ENCODE peak calls at places on chromosomes 13 and 19, in six cellular contexts. G is left ventricle myocardium inferior, N is AG10803, C is dorsolateral prefrontal cortex, S is fibroblast of lung, Y is neural crest cell. D is an unnamed sample.

GRCh38 chr13:93116809-93117208 is 109.8 kb upstream of the GPC6 start:
- DNase-seq in G (no peak), N (no peak), C (no peak), S (peak), Y (no peak), D (no peak)

GRCh38 chr13:104171132-104171531 is 1104.9 kb upstream of the SLC10A2 start:
- DNase-seq in G (no peak), N (no peak), C (no peak), S (no peak), Y (no peak), D (no peak)

GRCh38 chr19:41734585-41734984 is 20.7 kb upstream of the CEACAM6 start:
- DNase-seq in G (no peak), N (no peak), C (no peak), S (no peak), Y (no peak), D (no peak)

GRCh38 chr13:105655046-105655445 is 880.4 kb downstream of the EFNB2 start:
- DNase-seq in G (no peak), N (peak), C (no peak), S (peak), Y (no peak), D (no peak)

GRCh38 chr13:31896427-31896826 is 135.1 kb upstream of the FRY start:
- DNase-seq in G (peak), N (peak), C (no peak), S (peak), Y (no peak), D (peak)

GRCh38 chr13:33105387-33106005 is 89.3 kb downstream of the KL start:
- DNase-seq in G (no peak), N (no peak), C (no peak), S (no peak), Y (no peak), D (no peak)

GRCh38 chr19:43759515-43759914 is 4.8 kb upstream of the SMG9 start:
- DNase-seq in G (no peak), N (peak), C (no peak), S (peak), Y (no peak), D (no peak)

GRCh38 chr19:33498391-33499000 is 23.1 kb downstream of the PEPD start:
- DNase-seq in G (no peak), N (no peak), C (no peak), S (no peak), Y (no peak), D (no peak)

GRCh38 chr13:40996433-40997095 is 22.6 kb downstream of the ELF1 start:
- DNase-seq in G (no peak), N (no peak), C (no peak), S (no peak), Y (no peak), D (no peak)

GRCh38 chr13:73708393-73708985 is 425.7 kb downstream of the KLF12 start:
- DNase-seq in G (no peak), N (peak), C (peak), S (peak), Y (peak), D (peak)

GRCh38 chr19:1832046-1832663 is 16.1 kb downstream of the REXO1 start:
- DNase-seq in G (no peak), N (no peak), C (no peak), S (no peak), Y (no peak), D (no peak)

GRCh38 chr13:93723316-93723715 is 496.7 kb downstream of the GPC6 start:
- DNase-seq in G (no peak), N (no peak), C (no peak), S (peak), Y (no peak), D (no peak)

GRCh38 chr19:4896372-4896771 is 6.3 kb downstream of the ARRDC5 start:
- DNase-seq in G (no peak), N (peak), C (no peak), S (peak), Y (no peak), D (no peak)

GRCh38 chr19:45919678-45920077 is 5.1 kb upstream of the NANOS2 start:
- DNase-seq in G (no peak), N (no peak), C (peak), S (no peak), Y (no peak), D (no peak)

GRCh38 chr19:23718802-23719201 is 31.8 kb upstream of the ZNF675 start:
- DNase-seq in G (no peak), N (no peak), C (no peak), S (no peak), Y (no peak), D (no peak)

GRCh38 chr13:20624213-20624612 is 57.3 kb downstream of the IFT88 start:
- DNase-seq in G (no peak), N (no peak), C (no peak), S (no peak), Y (no peak), D (no peak)

GRCh38 chr19:28555317-28555716 is 657.6 kb downstream of the UQCRFS1 start:
- DNase-seq in G (no peak), N (no peak), C (no peak), S (no peak), Y (no peak), D (no peak)

GRCh38 chr13:41006951-41007350 is 12.2 kb downstream of the ELF1 start:
- DNase-seq in G (no peak), N (no peak), C (no peak), S (no peak), Y (no peak), D (no peak)

GRCh38 chr13:31172001-31172400 is 10.3 kb upstream of the HSPH1 start:
- DNase-seq in G (no peak), N (peak), C (no peak), S (peak), Y (no peak), D (no peak)

GRCh38 chr19:20513179-20513934 is 52.2 kb downstream of the ZNF737 start:
- DNase-seq in G (no peak), N (no peak), C (no peak), S (no peak), Y (no peak), D (no peak)
- TF ChIP-seq CTCF in G (no peak), N (no peak), C (no peak), S (no peak), Y (no peak), D (no peak)

DNA sequence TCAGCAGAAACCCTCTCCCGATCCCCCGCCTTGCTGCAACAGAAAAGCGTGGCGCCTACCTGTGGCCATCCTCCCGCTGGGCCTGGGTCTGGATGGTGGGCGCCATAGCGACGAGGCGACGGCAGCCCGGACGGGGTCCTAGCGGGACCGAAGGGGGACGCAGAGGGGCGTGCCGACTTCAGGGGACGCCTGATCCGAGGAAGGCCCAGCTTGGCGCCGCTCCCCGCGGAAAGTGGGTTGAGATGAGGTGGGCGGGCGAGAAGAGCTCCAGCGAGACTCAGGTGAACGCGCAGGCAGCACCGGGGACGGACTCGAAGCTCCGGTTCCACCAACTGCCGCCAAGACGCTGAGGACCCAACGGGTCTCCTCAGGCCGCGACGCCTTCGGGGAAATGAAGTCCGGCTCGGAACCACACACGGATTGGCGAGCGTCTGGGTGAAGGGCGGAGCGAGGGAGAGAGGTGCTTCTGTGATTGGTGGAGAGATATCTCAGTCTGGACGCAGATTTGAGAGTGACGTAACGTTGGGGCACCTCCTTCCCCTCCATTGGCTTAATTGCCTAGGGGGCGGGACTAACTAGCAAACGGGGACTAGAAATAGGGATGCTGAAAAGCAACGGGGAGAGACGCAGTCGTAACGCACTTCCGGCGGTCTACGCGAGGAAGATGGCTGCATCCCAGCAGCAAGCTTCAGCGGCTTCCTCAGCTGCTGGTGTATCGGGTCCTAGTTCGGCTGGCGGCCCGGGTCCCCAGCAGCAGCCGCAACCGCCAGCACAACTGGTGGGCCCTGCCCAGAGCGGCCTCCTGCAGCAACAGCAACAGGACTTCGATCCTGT is at the start of the genes MED29 and PAF1:
- DNase-seq in G (peak), N (peak), C (peak), S (peak), Y (peak), D (peak)
- TF ChIP-seq CTCF in G (no peak), N (no peak), C (no peak), S (no peak), Y (peak), D (peak)

GRCh38 chr19:58499021-58499927 is 12.5 kb downstream of the SLC27A5 start:
- DNase-seq in G (peak), N (peak), C (peak), S (peak), Y (peak), D (peak)
- TF ChIP-seq CTCF in G (peak), N (peak), C (peak), S (peak), Y (peak), D (peak)

GRCh38 chr13:30105381-30105780 is 202.0 kb downstream of the KATNAL1 start:
- DNase-seq in G (no peak), N (no peak), C (no peak), S (no peak), Y (no peak), D (no peak)
- TF ChIP-seq CTCF in G (peak), N (no peak), C (no peak), S (no peak), Y (no peak), D (no peak)

DNA sequence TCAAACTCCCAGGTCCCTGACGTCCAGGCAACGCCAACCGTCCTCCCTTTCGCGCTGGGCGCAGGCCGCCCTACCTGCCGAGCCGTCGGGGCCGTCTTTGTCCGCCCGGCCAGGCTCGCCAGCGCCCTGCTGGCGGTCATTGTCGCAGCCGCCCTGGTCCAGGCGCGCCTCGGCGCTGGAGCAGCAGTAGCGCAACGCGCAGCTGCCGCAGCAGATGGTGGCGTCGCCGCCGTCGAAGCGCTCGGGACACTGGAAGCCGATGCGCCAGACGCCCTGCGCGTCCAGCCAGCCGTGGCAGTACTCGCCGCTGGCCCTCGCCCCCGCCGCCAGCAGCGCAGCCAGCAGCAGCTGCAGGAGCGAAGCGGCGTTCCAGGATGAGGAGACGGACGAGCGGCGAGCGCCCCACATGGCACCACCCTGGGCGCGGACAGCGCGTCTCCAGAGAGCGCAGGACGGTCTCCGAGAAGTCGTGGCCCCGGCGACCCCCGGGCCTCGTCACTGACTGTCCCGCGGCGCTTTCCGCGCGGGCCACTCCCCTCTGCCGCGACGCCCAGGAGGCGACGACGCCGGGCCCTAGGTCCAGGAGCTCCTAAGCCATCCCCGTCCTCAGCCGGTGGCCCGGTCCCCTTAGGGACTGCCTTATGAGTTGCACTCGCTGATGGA is 1.1 kb downstream of the SHISA2 start:
- DNase-seq in G (no peak), N (no peak), C (no peak), S (no peak), Y (peak), D (peak)
- TF ChIP-seq CTCF in G (no peak), N (no peak), C (no peak), S (no peak), Y (peak), D (no peak)

DNA sequence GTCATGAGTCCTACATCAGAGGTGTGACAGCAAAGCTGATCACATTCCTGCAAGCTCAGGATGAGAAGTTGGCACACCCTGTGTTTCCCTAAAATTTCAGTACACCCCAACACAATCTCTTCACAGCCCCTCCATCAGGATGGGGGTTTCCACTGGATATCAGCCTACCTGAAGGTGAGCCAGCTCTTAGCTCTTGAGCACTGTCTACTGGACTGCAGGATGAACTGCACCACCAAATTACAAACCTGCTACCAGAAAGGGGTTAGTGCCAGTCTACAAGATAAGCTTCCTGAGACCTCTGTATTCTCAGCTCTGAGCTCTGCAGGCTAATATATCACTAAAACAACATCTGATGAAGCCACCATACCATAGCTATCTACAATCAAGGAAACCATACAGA is 1616.2 kb upstream of the SPRY2 start:
- DNase-seq in G (no peak), N (no peak), C (no peak), S (no peak), Y (no peak), D (peak)
- TF ChIP-seq CTCF in G (no peak), N (no peak), C (no peak), S (no peak), Y (peak), D (peak)

GRCh38 chr19:8512115-8512967 is 1.6 kb downstream of the ZNF414 start:
- DNase-seq in G (no peak), N (no peak), C (no peak), S (no peak), Y (no peak), D (no peak)

GRCh38 chr19:8513687-8514504 is at the start of gene ZNF414:
- DNase-seq in G (peak), N (peak), C (peak), S (peak), Y (peak), D (peak)

GRCh38 chr19:8512991-8513686 is 828 bp downstream of the ZNF414 start:
- DNase-seq in G (no peak), N (no peak), C (no peak), S (no peak), Y (no peak), D (no peak)

GRCh38 chr19:8510589-8511115 is 3.3 kb downstream of the ZNF414 start:
- DNase-seq in G (no peak), N (no peak), C (no peak), S (no peak), Y (no peak), D (no peak)

DNA sequence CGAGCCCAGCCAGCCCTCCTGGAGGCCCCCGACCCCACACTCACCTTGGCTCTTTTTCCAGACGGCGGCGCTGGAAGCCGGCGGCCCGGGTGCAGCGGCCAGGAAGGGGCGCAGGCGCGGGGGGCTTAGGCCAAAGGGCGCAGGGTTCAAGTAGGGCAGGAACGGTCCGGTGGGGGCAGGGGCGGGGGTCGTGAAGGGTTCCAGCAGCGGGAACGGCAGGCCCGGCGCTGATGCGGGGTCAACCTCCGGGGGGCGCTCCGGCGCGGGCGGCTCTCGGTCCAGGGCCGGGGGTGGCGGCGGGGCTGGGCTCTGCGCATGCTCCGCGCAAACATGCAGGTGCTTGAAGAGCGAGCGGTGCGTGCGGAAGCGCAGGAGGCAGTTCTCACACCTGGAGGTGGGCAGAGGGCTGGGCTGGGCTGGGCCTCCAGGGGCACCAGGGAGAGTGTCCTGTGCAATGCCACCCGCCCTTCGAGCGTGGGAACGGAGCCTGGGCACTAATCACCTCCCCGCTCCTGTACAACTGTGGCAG is 2.3 kb downstream of the ZNF414 start:
- DNase-seq in G (no peak), N (no peak), C (no peak), S (no peak), Y (no peak), D (no peak)
- TF ChIP-seq CTCF in G (no peak), N (no peak), C (no peak), S (no peak), Y (no peak), D (no peak)

GRCh38 chr19:20250627-20251026 is 83.6 kb downstream of the ZNF486 start:
- DNase-seq in G (no peak), N (no peak), C (no peak), S (no peak), Y (no peak), D (no peak)

GRCh38 chr19:20244356-20244755 is 77.3 kb downstream of the ZNF486 start:
- DNase-seq in G (no peak), N (no peak), C (no peak), S (no peak), Y (no peak), D (no peak)

GRCh38 chr19:20245309-20245708 is 78.3 kb downstream of the ZNF486 start:
- DNase-seq in G (no peak), N (no peak), C (no peak), S (no peak), Y (no peak), D (no peak)

GRCh38 chr19:20243629-20244028 is 76.6 kb downstream of the ZNF486 start:
- DNase-seq in G (no peak), N (no peak), C (no peak), S (no peak), Y (no peak), D (no peak)

GRCh38 chr19:20247016-20247683 is 80.1 kb downstream of the ZNF486 start:
- DNase-seq in G (peak), N (peak), C (peak), S (peak), Y (peak), D (no peak)
- TF ChIP-seq CTCF in G (peak), N (peak), C (peak), S (peak), Y (peak), D (peak)

GRCh38 chr13:59906413-59907027 is 257.2 kb downstream of the DIAPH3 start:
- DNase-seq in G (no peak), N (peak), C (no peak), S (peak), Y (no peak), D (peak)
- TF ChIP-seq CTCF in G (peak), N (peak), C (peak), S (peak), Y (peak), D (peak)

GRCh38 chr19:47272448-47273312 is 2.0 kb upstream of the INAFM1 start:
- DNase-seq in G (peak), N (peak), C (no peak), S (peak), Y (no peak), D (no peak)
- TF ChIP-seq CTCF in G (no peak), N (peak), C (no peak), S (no peak), Y (no peak), D (no peak)